ENCODE peak calls at places on chromosomes 2 and 18, in four cellular contexts. B, T, N and F are unnamed samples.

GRCh38 chr2:144944506-144945230 is 424.7 kb upstream of the ZEB2 start:
- DNase-seq in B (no peak), N (no peak), T (no peak), F (no peak)

GRCh38 chr18:39846277-39846676 is 2108.8 kb upstream of the PIK3C3 start:
- DNase-seq in T (no peak), B (no peak), N (no peak), F (no peak)

GRCh38 chr2:162245737-162246136 is 2.5 kb upstream of the FAP start:
- DNase-seq in B (no peak), N (peak; percentile 78), T (peak; percentile 91), F (no peak)

GRCh38 chr2:38528008-38528442 is 74.7 kb downstream of the HNRNPLL start:
- DNase-seq in T (peak; percentile 75), B (peak; percentile 50), N (peak; percentile 61), F (peak; percentile 13)

GRCh38 chr18:45782662-45783061 is 42.8 kb upstream of the SIGLEC15 start:
- DNase-seq in N (no peak), T (no peak), B (no peak), F (no peak)

GRCh38 chr2:1609706-1610485 is 134.4 kb downstream of the PXDN start:
- DNase-seq in T (no peak), N (no peak), B (no peak), F (no peak)

GRCh38 chr2:106156305-106157288 is 37.5 kb downstream of the UXS1 start:
- DNase-seq in B (no peak), T (no peak), N (peak; percentile 67), F (no peak)

GRCh38 chr2:98656800-98657199 is 48.4 kb downstream of the UNC50 start:
- DNase-seq in N (no peak), B (no peak), T (no peak), F (no peak)

GRCh38 chr2:41873102-41873501 is 174.7 kb upstream of the PKDCC start:
- DNase-seq in T (no peak), B (no peak), N (no peak), F (no peak)

GRCh38 chr2:72931280-72931910 is 14.1 kb downstream of the EMX1 start:
- DNase-seq in T (no peak), B (no peak), N (peak; percentile 37), F (no peak)

GRCh38 chr2:240225116-240225515 is 84.7 kb upstream of the OTOS start:
- DNase-seq in N (no peak), T (no peak), B (peak; percentile 9), F (no peak)

GRCh38 chr2:240225660-240226475 is 85.4 kb upstream of the OTOS start:
- DNase-seq in T (no peak), N (no peak), B (peak; percentile 12), F (no peak)

GRCh38 chr2:240220371-240220770 is 79.9 kb upstream of the OTOS start:
- DNase-seq in N (peak; percentile 70), T (peak; percentile 53), B (no peak), F (no peak)

GRCh38 chr2:240224676-240225075 is 84.2 kb upstream of the OTOS start:
- DNase-seq in T (peak; percentile 56), N (peak; percentile 87), B (no peak), F (peak; percentile 1)

GRCh38 chr2:240223631-240224030 is 83.2 kb upstream of the OTOS start:
- DNase-seq in T (no peak), B (peak; percentile 7), N (no peak), F (no peak)
- H3K27me3 ChIP-seq in T (peaks cover 61% of the 10 kb centered on the region), B (no peaks in the 10 kb centered on the region), N (no peaks in the 10 kb centered on the region), F (no peaks in the 10 kb centered on the region)

GRCh38 chr18:28973324-28973723 is 796.4 kb upstream of the CDH2 start:
- DNase-seq in T (no peak), N (no peak), B (no peak), F (no peak)
- H3K4me1 ChIP-seq in T (no peaks in the 10 kb centered on the region), N (no peaks in the 10 kb centered on the region), B (no peaks in the 10 kb centered on the region), F (no peaks in the 10 kb centered on the region)

GRCh38 chr2:40489678-40489960 is 37.7 kb upstream of the SLC8A1 start:
- DNase-seq in B (no peak), N (no peak), T (no peak), F (no peak)

GRCh38 chr2:40487592-40487991 is 35.7 kb upstream of the SLC8A1 start:
- DNase-seq in T (no peak), B (no peak), N (peak; percentile 92), F (no peak)

GRCh38 chr2:40488101-40488598 is 36.3 kb upstream of the SLC8A1 start:
- DNase-seq in N (no peak), B (no peak), T (peak; percentile 70), F (no peak)

GRCh38 chr2:40485319-40485718 is 33.4 kb upstream of the SLC8A1 start:
- DNase-seq in T (no peak), N (no peak), B (no peak), F (no peak)

GRCh38 chr2:40488927-40489677 is 37.2 kb upstream of the SLC8A1 start:
- DNase-seq in N (peak; percentile 24), B (no peak), T (peak; percentile 23), F (no peak)
- H3K4me3 ChIP-seq in N (peak overlapping the region; percentile 26), B (no peak overlapping the region), T (peak overlapping the region; percentile 73), F (no peak overlapping the region)

GRCh38 chr2:225582355-225583116 is 183.0 kb downstream of the NYAP2 start:
- DNase-seq in B (no peak), T (no peak), N (no peak), F (no peak)

GRCh38 chr2:225584821-225585220 is 185.3 kb downstream of the NYAP2 start:
- DNase-seq in T (no peak), N (no peak), B (no peak), F (no peak)

GRCh38 chr2:225581906-225582305 is 182.4 kb downstream of the NYAP2 start:
- DNase-seq in B (no peak), N (no peak), T (no peak), F (no peak)

DNA sequence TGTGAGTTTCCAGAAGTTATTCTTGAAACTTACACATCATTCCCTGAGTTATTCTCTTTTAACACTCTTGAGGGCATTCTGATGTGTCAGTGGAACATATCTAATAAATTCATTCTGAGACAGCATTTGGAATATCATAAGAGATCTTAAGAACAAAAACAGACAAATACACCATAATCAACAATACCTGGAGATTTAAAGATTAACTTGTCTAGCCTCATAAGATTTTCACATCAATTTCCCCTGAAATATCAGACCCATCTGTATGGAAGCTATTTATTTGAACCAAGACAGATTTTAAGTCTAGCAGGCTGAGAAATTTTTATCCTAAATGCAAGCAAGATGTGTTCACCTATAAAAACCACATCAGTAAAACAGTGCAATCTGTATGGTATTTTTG is 181.6 kb downstream of the NYAP2 start:
- DNase-seq in T (no peak), N (no peak), B (no peak), F (no peak)
- H3K27me3 ChIP-seq in T (no peaks in the 10 kb centered on the region), N (no peaks in the 10 kb centered on the region), B (no peaks in the 10 kb centered on the region), F (no peaks in the 10 kb centered on the region)